ENCODE peak calls at places on chromosome 1, in six cellular contexts. One of them, this sample, is unnamed.

GRCh38 chr1:225318706-225319575 is 108.9 kb downstream of the LBR start:
- DNase-seq in type B pancreatic cell: no peak
- DNase-seq in stimulated activated CD4-positive, alpha-beta T cell treated with anti-CD3 and anti-CD28 coated beads, Interleukin-12 subunit alpha, Interleukin-12 subunit beta, amount 100 ng/mL, for 48 hours: peak
- DNase-seq in fibroblast of lung: peak
- DNase-seq in midbrain: peak
- DNase-seq in caudate nucleus: no peak
- DNase-seq in this sample: peak

GRCh38 chr1:220696863-220697231 is 6.7 kb downstream of the C1orf115 start:
- DNase-seq in caudate nucleus: no peak
- DNase-seq in type B pancreatic cell: no peak
- DNase-seq in fibroblast of lung: peak
- DNase-seq in midbrain: no peak
- DNase-seq in stimulated activated CD4-positive, alpha-beta T cell treated with anti-CD3 and anti-CD28 coated beads, Interleukin-12 subunit alpha, Interleukin-12 subunit beta, amount 100 ng/mL, for 48 hours: no peak
- DNase-seq in this sample: peak

GRCh38 chr1:248783367-248783766 is 27.8 kb upstream of the LYPD8 start:
- DNase-seq in midbrain: no peak
- DNase-seq in type B pancreatic cell: no peak
- DNase-seq in caudate nucleus: no peak
- DNase-seq in stimulated activated CD4-positive, alpha-beta T cell treated with anti-CD3 and anti-CD28 coated beads, Interleukin-12 subunit alpha, Interleukin-12 subunit beta, amount 100 ng/mL, for 48 hours: no peak
- DNase-seq in fibroblast of lung: no peak
- DNase-seq in this sample: no peak

GRCh38 chr1:238063454-238063853 is 172.7 kb upstream of the ZP4 start:
- DNase-seq in caudate nucleus: no peak
- DNase-seq in type B pancreatic cell: no peak
- DNase-seq in fibroblast of lung: peak
- DNase-seq in midbrain: no peak
- DNase-seq in stimulated activated CD4-positive, alpha-beta T cell treated with anti-CD3 and anti-CD28 coated beads, Interleukin-12 subunit alpha, Interleukin-12 subunit beta, amount 100 ng/mL, for 48 hours: no peak
- DNase-seq in this sample: no peak

GRCh38 chr1:41281367-41281766 is 39.3 kb upstream of the SCMH1 start:
- DNase-seq in fibroblast of lung: no peak
- DNase-seq in caudate nucleus: no peak
- DNase-seq in stimulated activated CD4-positive, alpha-beta T cell treated with anti-CD3 and anti-CD28 coated beads, Interleukin-12 subunit alpha, Interleukin-12 subunit beta, amount 100 ng/mL, for 48 hours: no peak
- DNase-seq in midbrain: no peak
- DNase-seq in type B pancreatic cell: no peak
- DNase-seq in this sample: no peak

GRCh38 chr1:203367051-203367450 is 16.1 kb upstream of the FMOD start:
- DNase-seq in type B pancreatic cell: no peak
- DNase-seq in fibroblast of lung: no peak
- DNase-seq in midbrain: peak
- DNase-seq in stimulated activated CD4-positive, alpha-beta T cell treated with anti-CD3 and anti-CD28 coated beads, Interleukin-12 subunit alpha, Interleukin-12 subunit beta, amount 100 ng/mL, for 48 hours: no peak
- DNase-seq in caudate nucleus: no peak
- DNase-seq in this sample: peak

GRCh38 chr1:91400133-91400725 is 4.4 kb downstream of the HFM1 start:
- DNase-seq in caudate nucleus: no peak
- DNase-seq in midbrain: no peak
- DNase-seq in type B pancreatic cell: no peak
- DNase-seq in fibroblast of lung: no peak
- DNase-seq in stimulated activated CD4-positive, alpha-beta T cell treated with anti-CD3 and anti-CD28 coated beads, Interleukin-12 subunit alpha, Interleukin-12 subunit beta, amount 100 ng/mL, for 48 hours: no peak
- DNase-seq in this sample: no peak

GRCh38 chr1:7529917-7530316 is 241.2 kb upstream of the VAMP3 start:
- DNase-seq in stimulated activated CD4-positive, alpha-beta T cell treated with anti-CD3 and anti-CD28 coated beads, Interleukin-12 subunit alpha, Interleukin-12 subunit beta, amount 100 ng/mL, for 48 hours: no peak
- DNase-seq in caudate nucleus: no peak
- DNase-seq in type B pancreatic cell: no peak
- DNase-seq in fibroblast of lung: no peak
- DNase-seq in midbrain: no peak
- DNase-seq in this sample: no peak

GRCh38 chr1:109630081-109630880 is 10.6 kb downstream of the AMPD2 start:
- DNase-seq in fibroblast of lung: no peak
- DNase-seq in caudate nucleus: no peak
- DNase-seq in type B pancreatic cell: peak
- DNase-seq in midbrain: no peak
- DNase-seq in stimulated activated CD4-positive, alpha-beta T cell treated with anti-CD3 and anti-CD28 coated beads, Interleukin-12 subunit alpha, Interleukin-12 subunit beta, amount 100 ng/mL, for 48 hours: no peak
- DNase-seq in this sample: no peak

GRCh38 chr1:57411262-57411661 is 12.6 kb downstream of the DAB1 start:
- DNase-seq in midbrain: no peak
- DNase-seq in fibroblast of lung: peak
- DNase-seq in type B pancreatic cell: no peak
- DNase-seq in stimulated activated CD4-positive, alpha-beta T cell treated with anti-CD3 and anti-CD28 coated beads, Interleukin-12 subunit alpha, Interleukin-12 subunit beta, amount 100 ng/mL, for 48 hours: no peak
- DNase-seq in caudate nucleus: no peak
- DNase-seq in this sample: no peak

GRCh38 chr1:101618900-101619299 is 377.8 kb downstream of the OLFM3 start:
- DNase-seq in stimulated activated CD4-positive, alpha-beta T cell treated with anti-CD3 and anti-CD28 coated beads, Interleukin-12 subunit alpha, Interleukin-12 subunit beta, amount 100 ng/mL, for 48 hours: no peak
- DNase-seq in type B pancreatic cell: no peak
- DNase-seq in midbrain: no peak
- DNase-seq in caudate nucleus: no peak
- DNase-seq in fibroblast of lung: no peak
- DNase-seq in this sample: no peak

GRCh38 chr1:83815348-83815747 is 183.6 kb downstream of the TTLL7 start:
- DNase-seq in type B pancreatic cell: no peak
- DNase-seq in caudate nucleus: no peak
- DNase-seq in midbrain: no peak
- DNase-seq in fibroblast of lung: peak
- DNase-seq in stimulated activated CD4-positive, alpha-beta T cell treated with anti-CD3 and anti-CD28 coated beads, Interleukin-12 subunit alpha, Interleukin-12 subunit beta, amount 100 ng/mL, for 48 hours: no peak
- DNase-seq in this sample: no peak

GRCh38 chr1:65393928-65394327 is 26.5 kb upstream of the LEPR start:
- DNase-seq in stimulated activated CD4-positive, alpha-beta T cell treated with anti-CD3 and anti-CD28 coated beads, Interleukin-12 subunit alpha, Interleukin-12 subunit beta, amount 100 ng/mL, for 48 hours: no peak
- DNase-seq in midbrain: no peak
- DNase-seq in caudate nucleus: no peak
- DNase-seq in fibroblast of lung: no peak
- DNase-seq in type B pancreatic cell: no peak
- DNase-seq in this sample: no peak

GRCh38 chr1:232990729-232991128 is 40.3 kb downstream of the NTPCR start:
- DNase-seq in caudate nucleus: no peak
- DNase-seq in stimulated activated CD4-positive, alpha-beta T cell treated with anti-CD3 and anti-CD28 coated beads, Interleukin-12 subunit alpha, Interleukin-12 subunit beta, amount 100 ng/mL, for 48 hours: no peak
- DNase-seq in fibroblast of lung: no peak
- DNase-seq in type B pancreatic cell: no peak
- DNase-seq in midbrain: no peak
- DNase-seq in this sample: no peak

GRCh38 chr1:5444365-5444890 is 547.8 kb downstream of the NPHP4 start:
- DNase-seq in midbrain: no peak
- DNase-seq in stimulated activated CD4-positive, alpha-beta T cell treated with anti-CD3 and anti-CD28 coated beads, Interleukin-12 subunit alpha, Interleukin-12 subunit beta, amount 100 ng/mL, for 48 hours: no peak
- DNase-seq in caudate nucleus: no peak
- DNase-seq in type B pancreatic cell: no peak
- DNase-seq in fibroblast of lung: no peak
- DNase-seq in this sample: no peak

GRCh38 chr1:195899762-195900352 is 708.4 kb downstream of the KCNT2 start:
- DNase-seq in midbrain: no peak
- DNase-seq in type B pancreatic cell: no peak
- DNase-seq in fibroblast of lung: peak
- DNase-seq in caudate nucleus: no peak
- DNase-seq in stimulated activated CD4-positive, alpha-beta T cell treated with anti-CD3 and anti-CD28 coated beads, Interleukin-12 subunit alpha, Interleukin-12 subunit beta, amount 100 ng/mL, for 48 hours: no peak
- DNase-seq in this sample: no peak

GRCh38 chr1:225917536-225917935 is 6.5 kb downstream of the PYCR2 start:
- DNase-seq in stimulated activated CD4-positive, alpha-beta T cell treated with anti-CD3 and anti-CD28 coated beads, Interleukin-12 subunit alpha, Interleukin-12 subunit beta, amount 100 ng/mL, for 48 hours: no peak
- DNase-seq in fibroblast of lung: peak
- DNase-seq in caudate nucleus: no peak
- DNase-seq in type B pancreatic cell: no peak
- DNase-seq in midbrain: no peak
- DNase-seq in this sample: no peak

GRCh38 chr1:161890574-161890973 is 124.5 kb downstream of the ATF6 start:
- DNase-seq in midbrain: no peak
- DNase-seq in stimulated activated CD4-positive, alpha-beta T cell treated with anti-CD3 and anti-CD28 coated beads, Interleukin-12 subunit alpha, Interleukin-12 subunit beta, amount 100 ng/mL, for 48 hours: no peak
- DNase-seq in fibroblast of lung: no peak
- DNase-seq in type B pancreatic cell: no peak
- DNase-seq in caudate nucleus: no peak
- DNase-seq in this sample: no peak

GRCh38 chr1:6536291-6536690 is 18.0 kb downstream of the NOL9 start:
- DNase-seq in fibroblast of lung: no peak
- DNase-seq in midbrain: no peak
- DNase-seq in stimulated activated CD4-positive, alpha-beta T cell treated with anti-CD3 and anti-CD28 coated beads, Interleukin-12 subunit alpha, Interleukin-12 subunit beta, amount 100 ng/mL, for 48 hours: no peak
- DNase-seq in caudate nucleus: no peak
- DNase-seq in type B pancreatic cell: no peak
- DNase-seq in this sample: no peak

GRCh38 chr1:212132040-212132439 is 96.5 kb downstream of the DTL start:
- DNase-seq in stimulated activated CD4-positive, alpha-beta T cell treated with anti-CD3 and anti-CD28 coated beads, Interleukin-12 subunit alpha, Interleukin-12 subunit beta, amount 100 ng/mL, for 48 hours: no peak
- DNase-seq in midbrain: no peak
- DNase-seq in fibroblast of lung: no peak
- DNase-seq in caudate nucleus: no peak
- DNase-seq in type B pancreatic cell: no peak
- DNase-seq in this sample: no peak

GRCh38 chr1:103457856-103458255 is 67.6 kb upstream of the RNPC3 start:
- DNase-seq in caudate nucleus: no peak
- DNase-seq in midbrain: no peak
- DNase-seq in type B pancreatic cell: no peak
- DNase-seq in stimulated activated CD4-positive, alpha-beta T cell treated with anti-CD3 and anti-CD28 coated beads, Interleukin-12 subunit alpha, Interleukin-12 subunit beta, amount 100 ng/mL, for 48 hours: no peak
- DNase-seq in fibroblast of lung: no peak
- DNase-seq in this sample: no peak

GRCh38 chr1:89125571-89126233 is at the start of gene GBP2:
- DNase-seq in fibroblast of lung: peak
- DNase-seq in midbrain: no peak
- DNase-seq in caudate nucleus: no peak
- DNase-seq in type B pancreatic cell: no peak
- DNase-seq in stimulated activated CD4-positive, alpha-beta T cell treated with anti-CD3 and anti-CD28 coated beads, Interleukin-12 subunit alpha, Interleukin-12 subunit beta, amount 100 ng/mL, for 48 hours: no peak
- DNase-seq in this sample: peak

GRCh38 chr1:117067528-117068370 is 7.6 kb downstream of the TTF2 start:
- DNase-seq in midbrain: peak
- DNase-seq in type B pancreatic cell: no peak
- DNase-seq in caudate nucleus: peak
- DNase-seq in stimulated activated CD4-positive, alpha-beta T cell treated with anti-CD3 and anti-CD28 coated beads, Interleukin-12 subunit alpha, Interleukin-12 subunit beta, amount 100 ng/mL, for 48 hours: no peak
- DNase-seq in fibroblast of lung: peak
- DNase-seq in this sample: peak

GRCh38 chr1:186655877-186656276 is 24.3 kb downstream of the PTGS2 start:
- DNase-seq in midbrain: no peak
- DNase-seq in type B pancreatic cell: no peak
- DNase-seq in stimulated activated CD4-positive, alpha-beta T cell treated with anti-CD3 and anti-CD28 coated beads, Interleukin-12 subunit alpha, Interleukin-12 subunit beta, amount 100 ng/mL, for 48 hours: no peak
- DNase-seq in caudate nucleus: no peak
- DNase-seq in fibroblast of lung: no peak
- DNase-seq in this sample: no peak

GRCh38 chr1:247475793-247476192 is 17.9 kb upstream of the OR2B11 start:
- DNase-seq in stimulated activated CD4-positive, alpha-beta T cell treated with anti-CD3 and anti-CD28 coated beads, Interleukin-12 subunit alpha, Interleukin-12 subunit beta, amount 100 ng/mL, for 48 hours: no peak
- DNase-seq in type B pancreatic cell: no peak
- DNase-seq in caudate nucleus: no peak
- DNase-seq in fibroblast of lung: no peak
- DNase-seq in midbrain: no peak
- DNase-seq in this sample: no peak

GRCh38 chr1:153791856-153792253 is 16.6 kb downstream of the SLC27A3 start:
- DNase-seq in type B pancreatic cell: no peak
- DNase-seq in stimulated activated CD4-positive, alpha-beta T cell treated with anti-CD3 and anti-CD28 coated beads, Interleukin-12 subunit alpha, Interleukin-12 subunit beta, amount 100 ng/mL, for 48 hours: no peak
- DNase-seq in fibroblast of lung: peak
- DNase-seq in midbrain: no peak
- DNase-seq in caudate nucleus: no peak
- DNase-seq in this sample: no peak

GRCh38 chr1:145988773-145989172 is 7.6 kb downstream of the TXNIP start:
- DNase-seq in fibroblast of lung: no peak
- DNase-seq in midbrain: no peak
- DNase-seq in type B pancreatic cell: no peak
- DNase-seq in caudate nucleus: no peak
- DNase-seq in stimulated activated CD4-positive, alpha-beta T cell treated with anti-CD3 and anti-CD28 coated beads, Interleukin-12 subunit alpha, Interleukin-12 subunit beta, amount 100 ng/mL, for 48 hours: no peak
- DNase-seq in this sample: no peak

GRCh38 chr1:101190441-101190840 is 46.4 kb upstream of the S1PR1 start:
- DNase-seq in type B pancreatic cell: no peak
- DNase-seq in fibroblast of lung: peak
- DNase-seq in midbrain: no peak
- DNase-seq in stimulated activated CD4-positive, alpha-beta T cell treated with anti-CD3 and anti-CD28 coated beads, Interleukin-12 subunit alpha, Interleukin-12 subunit beta, amount 100 ng/mL, for 48 hours: no peak
- DNase-seq in caudate nucleus: no peak
- DNase-seq in this sample: no peak